ENCODE peak calls at places on chromosomes 3 and 15, in ten cellular contexts. One of them, this sample, is unnamed.
A peak's percentile ranks its signal among the peaks of the same experiment; 100 is the strongest.

GRCh38 chr15:92665100-92665555 is 9.6 kb upstream of the FAM174B start:
- DNase-seq in ELR: no peak
- DNase-seq in NCI-H446 treated with DMSO at 0.1 percent for 48 hours: no peak
- DNase-seq in stomach: no peak
- DNase-seq in NB4: no peak
- DNase-seq in EL: no peak
- DNase-seq in stimulated activated CD8-positive, alpha-beta memory T cell treated with anti-CD3 and anti-CD28 coated beads, Interleukin-4, amount 100 ng/mL, for 1 hour: no peak
- DNase-seq in kidney glomerular epithelial cell: no peak
- DNase-seq in SK-N-DZ: no peak
- DNase-seq in AG04450: peak; percentile 27
- DNase-seq in this sample: no peak

GRCh38 chr3:155748611-155749365 is 3.9 kb upstream of the PLCH1 start:
- DNase-seq in ELR: no peak
- DNase-seq in NCI-H446 treated with DMSO at 0.1 percent for 48 hours: peak; percentile 55
- DNase-seq in stomach: no peak
- DNase-seq in NB4: no peak
- DNase-seq in EL: peak; percentile 18
- DNase-seq in stimulated activated CD8-positive, alpha-beta memory T cell treated with anti-CD3 and anti-CD28 coated beads, Interleukin-4, amount 100 ng/mL, for 1 hour: no peak
- DNase-seq in kidney glomerular epithelial cell: no peak
- DNase-seq in SK-N-DZ: no peak
- DNase-seq in AG04450: no peak
- DNase-seq in this sample: no peak

GRCh38 chr3:119652306-119653033 is 7.9 kb downstream of the POPDC2 start:
- DNase-seq in ELR: no peak
- DNase-seq in NCI-H446 treated with DMSO at 0.1 percent for 48 hours: no peak
- DNase-seq in stomach: no peak
- DNase-seq in NB4: no peak
- DNase-seq in EL: no peak
- DNase-seq in stimulated activated CD8-positive, alpha-beta memory T cell treated with anti-CD3 and anti-CD28 coated beads, Interleukin-4, amount 100 ng/mL, for 1 hour: no peak
- DNase-seq in kidney glomerular epithelial cell: no peak
- DNase-seq in SK-N-DZ: no peak
- DNase-seq in AG04450: no peak
- DNase-seq in this sample: no peak

GRCh38 chr3:106765342-106765741 is 611.9 kb upstream of the CCDC54 start:
- DNase-seq in ELR: peak; percentile 98
- DNase-seq in NCI-H446 treated with DMSO at 0.1 percent for 48 hours: no peak
- DNase-seq in stomach: no peak
- DNase-seq in NB4: peak; percentile 50
- DNase-seq in EL: peak; percentile 91
- DNase-seq in stimulated activated CD8-positive, alpha-beta memory T cell treated with anti-CD3 and anti-CD28 coated beads, Interleukin-4, amount 100 ng/mL, for 1 hour: no peak
- DNase-seq in kidney glomerular epithelial cell: peak; percentile 49
- DNase-seq in SK-N-DZ: no peak
- DNase-seq in AG04450: peak; percentile 54
- DNase-seq in this sample: no peak

GRCh38 chr3:13204177-13204581 is 130.9 kb upstream of the IQSEC1 start:
- DNase-seq in ELR: no peak
- DNase-seq in NCI-H446 treated with DMSO at 0.1 percent for 48 hours: no peak
- DNase-seq in stomach: no peak
- DNase-seq in NB4: no peak
- DNase-seq in EL: no peak
- DNase-seq in stimulated activated CD8-positive, alpha-beta memory T cell treated with anti-CD3 and anti-CD28 coated beads, Interleukin-4, amount 100 ng/mL, for 1 hour: no peak
- DNase-seq in kidney glomerular epithelial cell: no peak
- DNase-seq in SK-N-DZ: no peak
- DNase-seq in AG04450: no peak
- DNase-seq in this sample: no peak

GRCh38 chr3:32018723-32019564 is 37.4 kb downstream of the ZNF860 start:
- DNase-seq in ELR: peak; percentile 62
- DNase-seq in NCI-H446 treated with DMSO at 0.1 percent for 48 hours: peak; percentile 30
- DNase-seq in stomach: no peak
- DNase-seq in NB4: peak; percentile 58
- DNase-seq in EL: peak; percentile 47
- DNase-seq in stimulated activated CD8-positive, alpha-beta memory T cell treated with anti-CD3 and anti-CD28 coated beads, Interleukin-4, amount 100 ng/mL, for 1 hour: no peak
- DNase-seq in kidney glomerular epithelial cell: no peak
- DNase-seq in SK-N-DZ: peak; percentile 57
- DNase-seq in AG04450: no peak
- DNase-seq in this sample: no peak

GRCh38 chr3:31779514-31779913 is 201.5 kb downstream of the OSBPL10 start:
- DNase-seq in ELR: no peak
- DNase-seq in NCI-H446 treated with DMSO at 0.1 percent for 48 hours: no peak
- DNase-seq in stomach: no peak
- DNase-seq in NB4: no peak
- DNase-seq in EL: no peak
- DNase-seq in stimulated activated CD8-positive, alpha-beta memory T cell treated with anti-CD3 and anti-CD28 coated beads, Interleukin-4, amount 100 ng/mL, for 1 hour: no peak
- DNase-seq in kidney glomerular epithelial cell: no peak
- DNase-seq in SK-N-DZ: no peak
- DNase-seq in AG04450: no peak
- DNase-seq in this sample: no peak

GRCh38 chr3:72892081-72892763 is 4.4 kb downstream of the GXYLT2 start:
- DNase-seq in ELR: peak; percentile 84
- DNase-seq in NCI-H446 treated with DMSO at 0.1 percent for 48 hours: no peak
- DNase-seq in stomach: no peak
- DNase-seq in NB4: no peak
- DNase-seq in EL: peak; percentile 87
- DNase-seq in stimulated activated CD8-positive, alpha-beta memory T cell treated with anti-CD3 and anti-CD28 coated beads, Interleukin-4, amount 100 ng/mL, for 1 hour: no peak
- DNase-seq in kidney glomerular epithelial cell: peak; percentile 51
- DNase-seq in SK-N-DZ: no peak
- DNase-seq in AG04450: peak; percentile 77
- DNase-seq in this sample: no peak

GRCh38 chr3:111737056-111737711 is 121.9 kb upstream of the PHLDB2 start:
- DNase-seq in ELR: no peak
- DNase-seq in NCI-H446 treated with DMSO at 0.1 percent for 48 hours: no peak
- DNase-seq in stomach: peak; percentile 34
- DNase-seq in NB4: no peak
- DNase-seq in EL: no peak
- DNase-seq in stimulated activated CD8-positive, alpha-beta memory T cell treated with anti-CD3 and anti-CD28 coated beads, Interleukin-4, amount 100 ng/mL, for 1 hour: no peak
- DNase-seq in kidney glomerular epithelial cell: no peak
- DNase-seq in SK-N-DZ: no peak
- DNase-seq in AG04450: no peak
- DNase-seq in this sample: no peak

GRCh38 chr3:107884719-107885460 is 205.9 kb downstream of the CD47 start:
- DNase-seq in ELR: peak; percentile 90
- DNase-seq in NCI-H446 treated with DMSO at 0.1 percent for 48 hours: no peak
- DNase-seq in stomach: no peak
- DNase-seq in NB4: peak; percentile 5
- DNase-seq in EL: peak; percentile 94
- DNase-seq in stimulated activated CD8-positive, alpha-beta memory T cell treated with anti-CD3 and anti-CD28 coated beads, Interleukin-4, amount 100 ng/mL, for 1 hour: no peak
- DNase-seq in kidney glomerular epithelial cell: peak; percentile 14
- DNase-seq in SK-N-DZ: no peak
- DNase-seq in AG04450: peak; percentile 10
- DNase-seq in this sample: no peak

GRCh38 chr3:111724694-111725093 is 129.5 kb upstream of the ZBED2 start:
- DNase-seq in ELR: no peak
- DNase-seq in NCI-H446 treated with DMSO at 0.1 percent for 48 hours: no peak
- DNase-seq in stomach: no peak
- DNase-seq in NB4: no peak
- DNase-seq in EL: no peak
- DNase-seq in stimulated activated CD8-positive, alpha-beta memory T cell treated with anti-CD3 and anti-CD28 coated beads, Interleukin-4, amount 100 ng/mL, for 1 hour: no peak
- DNase-seq in kidney glomerular epithelial cell: no peak
- DNase-seq in SK-N-DZ: no peak
- DNase-seq in AG04450: no peak
- DNase-seq in this sample: no peak

GRCh38 chr15:65384895-65385867 is 7.4 kb upstream of the IGDCC3 start:
- DNase-seq in ELR: peak; percentile 84
- DNase-seq in NCI-H446 treated with DMSO at 0.1 percent for 48 hours: peak; percentile 31
- DNase-seq in stomach: peak; percentile 89
- DNase-seq in NB4: peak; percentile 80
- DNase-seq in EL: peak; percentile 79
- DNase-seq in stimulated activated CD8-positive, alpha-beta memory T cell treated with anti-CD3 and anti-CD28 coated beads, Interleukin-4, amount 100 ng/mL, for 1 hour: peak; percentile 66
- DNase-seq in kidney glomerular epithelial cell: peak; percentile 77
- DNase-seq in SK-N-DZ: peak; percentile 93
- DNase-seq in AG04450: peak; percentile 43
- DNase-seq in this sample: peak; percentile 93

GRCh38 chr3:178275793-178276192 is 260.4 kb upstream of the KCNMB2 start:
- DNase-seq in ELR: no peak
- DNase-seq in NCI-H446 treated with DMSO at 0.1 percent for 48 hours: no peak
- DNase-seq in stomach: no peak
- DNase-seq in NB4: no peak
- DNase-seq in EL: no peak
- DNase-seq in stimulated activated CD8-positive, alpha-beta memory T cell treated with anti-CD3 and anti-CD28 coated beads, Interleukin-4, amount 100 ng/mL, for 1 hour: no peak
- DNase-seq in kidney glomerular epithelial cell: no peak
- DNase-seq in SK-N-DZ: no peak
- DNase-seq in AG04450: no peak
- DNase-seq in this sample: no peak

GRCh38 chr3:151008699-151009098 is 36.2 kb upstream of the CLRN1 start:
- DNase-seq in ELR: peak; percentile 70
- DNase-seq in NCI-H446 treated with DMSO at 0.1 percent for 48 hours: no peak
- DNase-seq in stomach: no peak
- DNase-seq in NB4: no peak
- DNase-seq in EL: peak; percentile 42
- DNase-seq in stimulated activated CD8-positive, alpha-beta memory T cell treated with anti-CD3 and anti-CD28 coated beads, Interleukin-4, amount 100 ng/mL, for 1 hour: no peak
- DNase-seq in kidney glomerular epithelial cell: peak; percentile 23
- DNase-seq in SK-N-DZ: no peak
- DNase-seq in AG04450: peak; percentile 21
- DNase-seq in this sample: no peak

GRCh38 chr3:136885357-136886213 is 23.6 kb downstream of the NCK1 start:
- DNase-seq in ELR: no peak
- DNase-seq in NCI-H446 treated with DMSO at 0.1 percent for 48 hours: no peak
- DNase-seq in stomach: no peak
- DNase-seq in NB4: no peak
- DNase-seq in EL: no peak
- DNase-seq in stimulated activated CD8-positive, alpha-beta memory T cell treated with anti-CD3 and anti-CD28 coated beads, Interleukin-4, amount 100 ng/mL, for 1 hour: no peak
- DNase-seq in kidney glomerular epithelial cell: no peak
- DNase-seq in SK-N-DZ: no peak
- DNase-seq in AG04450: no peak
- DNase-seq in this sample: no peak

GRCh38 chr15:73034213-73034612 is 18.1 kb upstream of the NEO1 start:
- DNase-seq in ELR: no peak
- DNase-seq in NCI-H446 treated with DMSO at 0.1 percent for 48 hours: peak; percentile 97
- DNase-seq in stomach: no peak
- DNase-seq in NB4: no peak
- DNase-seq in EL: no peak
- DNase-seq in stimulated activated CD8-positive, alpha-beta memory T cell treated with anti-CD3 and anti-CD28 coated beads, Interleukin-4, amount 100 ng/mL, for 1 hour: no peak
- DNase-seq in kidney glomerular epithelial cell: no peak
- DNase-seq in SK-N-DZ: no peak
- DNase-seq in AG04450: no peak
- DNase-seq in this sample: no peak

GRCh38 chr3:45131201-45131600 is 15.0 kb downstream of the CDCP1 start:
- DNase-seq in ELR: no peak
- DNase-seq in NCI-H446 treated with DMSO at 0.1 percent for 48 hours: no peak
- DNase-seq in stomach: no peak
- DNase-seq in NB4: no peak
- DNase-seq in EL: peak; percentile 41
- DNase-seq in stimulated activated CD8-positive, alpha-beta memory T cell treated with anti-CD3 and anti-CD28 coated beads, Interleukin-4, amount 100 ng/mL, for 1 hour: no peak
- DNase-seq in kidney glomerular epithelial cell: no peak
- DNase-seq in SK-N-DZ: no peak
- DNase-seq in AG04450: no peak
- DNase-seq in this sample: no peak

GRCh38 chr15:51312754-51313390 is 25.5 kb downstream of the CYP19A1 start:
- DNase-seq in ELR: peak; percentile 40
- DNase-seq in NCI-H446 treated with DMSO at 0.1 percent for 48 hours: no peak
- DNase-seq in stomach: no peak
- DNase-seq in NB4: no peak
- DNase-seq in EL: no peak
- DNase-seq in stimulated activated CD8-positive, alpha-beta memory T cell treated with anti-CD3 and anti-CD28 coated beads, Interleukin-4, amount 100 ng/mL, for 1 hour: no peak
- DNase-seq in kidney glomerular epithelial cell: peak; percentile 78
- DNase-seq in SK-N-DZ: no peak
- DNase-seq in AG04450: no peak
- DNase-seq in this sample: no peak

GRCh38 chr15:73826711-73827243 is 46.6 kb upstream of the TBC1D21 start:
- DNase-seq in ELR: no peak
- DNase-seq in NCI-H446 treated with DMSO at 0.1 percent for 48 hours: no peak
- DNase-seq in stomach: no peak
- DNase-seq in NB4: no peak
- DNase-seq in EL: no peak
- DNase-seq in stimulated activated CD8-positive, alpha-beta memory T cell treated with anti-CD3 and anti-CD28 coated beads, Interleukin-4, amount 100 ng/mL, for 1 hour: no peak
- DNase-seq in kidney glomerular epithelial cell: no peak
- DNase-seq in SK-N-DZ: no peak
- DNase-seq in AG04450: no peak
- DNase-seq in this sample: no peak

GRCh38 chr3:128198313-128198712 is 45.0 kb downstream of the EEFSEC start:
- DNase-seq in ELR: no peak
- DNase-seq in NCI-H446 treated with DMSO at 0.1 percent for 48 hours: no peak
- DNase-seq in stomach: no peak
- DNase-seq in NB4: no peak
- DNase-seq in EL: no peak
- DNase-seq in stimulated activated CD8-positive, alpha-beta memory T cell treated with anti-CD3 and anti-CD28 coated beads, Interleukin-4, amount 100 ng/mL, for 1 hour: no peak
- DNase-seq in kidney glomerular epithelial cell: no peak
- DNase-seq in SK-N-DZ: no peak
- DNase-seq in AG04450: no peak
- DNase-seq in this sample: no peak

GRCh38 chr15:73564255-73564654 is 68.9 kb downstream of the NPTN start:
- DNase-seq in ELR: peak; percentile 72
- DNase-seq in NCI-H446 treated with DMSO at 0.1 percent for 48 hours: no peak
- DNase-seq in stomach: no peak
- DNase-seq in NB4: peak; percentile 90
- DNase-seq in EL: peak; percentile 51
- DNase-seq in stimulated activated CD8-positive, alpha-beta memory T cell treated with anti-CD3 and anti-CD28 coated beads, Interleukin-4, amount 100 ng/mL, for 1 hour: no peak
- DNase-seq in kidney glomerular epithelial cell: no peak
- DNase-seq in SK-N-DZ: no peak
- DNase-seq in AG04450: no peak
- DNase-seq in this sample: no peak

GRCh38 chr3:126343675-126344074 is 13.5 kb downstream of the KLF15 start:
- DNase-seq in ELR: no peak
- DNase-seq in NCI-H446 treated with DMSO at 0.1 percent for 48 hours: no peak
- DNase-seq in stomach: no peak
- DNase-seq in NB4: no peak
- DNase-seq in EL: no peak
- DNase-seq in stimulated activated CD8-positive, alpha-beta memory T cell treated with anti-CD3 and anti-CD28 coated beads, Interleukin-4, amount 100 ng/mL, for 1 hour: no peak
- DNase-seq in kidney glomerular epithelial cell: no peak
- DNase-seq in SK-N-DZ: no peak
- DNase-seq in AG04450: no peak
- DNase-seq in this sample: no peak

GRCh38 chr15:85500060-85500708 is 119.8 kb downstream of the AKAP13 start:
- DNase-seq in ELR: no peak
- DNase-seq in NCI-H446 treated with DMSO at 0.1 percent for 48 hours: no peak
- DNase-seq in stomach: no peak
- DNase-seq in NB4: no peak
- DNase-seq in EL: no peak
- DNase-seq in stimulated activated CD8-positive, alpha-beta memory T cell treated with anti-CD3 and anti-CD28 coated beads, Interleukin-4, amount 100 ng/mL, for 1 hour: no peak
- DNase-seq in kidney glomerular epithelial cell: no peak
- DNase-seq in SK-N-DZ: no peak
- DNase-seq in AG04450: no peak
- DNase-seq in this sample: no peak

GRCh38 chr15:39685999-39686613 is 96.5 kb downstream of the FSIP1 start:
- DNase-seq in ELR: peak; percentile 64
- DNase-seq in NCI-H446 treated with DMSO at 0.1 percent for 48 hours: peak; percentile 40
- DNase-seq in stomach: no peak
- DNase-seq in NB4: peak; percentile 63
- DNase-seq in EL: peak; percentile 58
- DNase-seq in stimulated activated CD8-positive, alpha-beta memory T cell treated with anti-CD3 and anti-CD28 coated beads, Interleukin-4, amount 100 ng/mL, for 1 hour: no peak
- DNase-seq in kidney glomerular epithelial cell: peak; percentile 21
- DNase-seq in SK-N-DZ: peak; percentile 67
- DNase-seq in AG04450: peak; percentile 37
- DNase-seq in this sample: no peak

GRCh38 chr15:82113116-82113715 is 67.4 kb upstream of the MEX3B start:
- DNase-seq in ELR: no peak
- DNase-seq in NCI-H446 treated with DMSO at 0.1 percent for 48 hours: no peak
- DNase-seq in stomach: no peak
- DNase-seq in NB4: no peak
- DNase-seq in EL: no peak
- DNase-seq in stimulated activated CD8-positive, alpha-beta memory T cell treated with anti-CD3 and anti-CD28 coated beads, Interleukin-4, amount 100 ng/mL, for 1 hour: no peak
- DNase-seq in kidney glomerular epithelial cell: no peak
- DNase-seq in SK-N-DZ: no peak
- DNase-seq in AG04450: no peak
- DNase-seq in this sample: no peak

GRCh38 chr3:10515884-10516495 is 10.6 kb upstream of the ATP2B2 start:
- DNase-seq in ELR: no peak
- DNase-seq in NCI-H446 treated with DMSO at 0.1 percent for 48 hours: no peak
- DNase-seq in stomach: no peak
- DNase-seq in NB4: no peak
- DNase-seq in EL: no peak
- DNase-seq in stimulated activated CD8-positive, alpha-beta memory T cell treated with anti-CD3 and anti-CD28 coated beads, Interleukin-4, amount 100 ng/mL, for 1 hour: no peak
- DNase-seq in kidney glomerular epithelial cell: no peak
- DNase-seq in SK-N-DZ: no peak
- DNase-seq in AG04450: no peak
- DNase-seq in this sample: peak; percentile 59

GRCh38 chr3:172982731-172983364 is 158.2 kb downstream of the SPATA16 start:
- DNase-seq in ELR: peak; percentile 32
- DNase-seq in NCI-H446 treated with DMSO at 0.1 percent for 48 hours: peak; percentile 26
- DNase-seq in stomach: no peak
- DNase-seq in NB4: peak; percentile 4
- DNase-seq in EL: peak; percentile 7
- DNase-seq in stimulated activated CD8-positive, alpha-beta memory T cell treated with anti-CD3 and anti-CD28 coated beads, Interleukin-4, amount 100 ng/mL, for 1 hour: no peak
- DNase-seq in kidney glomerular epithelial cell: peak; percentile 1
- DNase-seq in SK-N-DZ: peak; percentile 57
- DNase-seq in AG04450: no peak
- DNase-seq in this sample: no peak

GRCh38 chr3:13474021-13474420 is 6.1 kb upstream of the HDAC11 start:
- DNase-seq in ELR: no peak
- DNase-seq in NCI-H446 treated with DMSO at 0.1 percent for 48 hours: no peak
- DNase-seq in stomach: no peak
- DNase-seq in NB4: no peak
- DNase-seq in EL: no peak
- DNase-seq in stimulated activated CD8-positive, alpha-beta memory T cell treated with anti-CD3 and anti-CD28 coated beads, Interleukin-4, amount 100 ng/mL, for 1 hour: no peak
- DNase-seq in kidney glomerular epithelial cell: no peak
- DNase-seq in SK-N-DZ: no peak
- DNase-seq in AG04450: no peak
- DNase-seq in this sample: no peak

This sample was measured in H9.